ENCODE peak calls at places on chromosome 16, in five cellular contexts. One of them, this sample, is unnamed.

GRCh38 chr16:57169327-57169726 is 16.5 kb downstream of the PSME3IP1 start:
- DNase-seq in body of pancreas: no peak
- DNase-seq in breast epithelium: no peak
- DNase-seq in brain microvascular endothelial cell: no peak
- DNase-seq in heart left ventricle: no peak
- DNase-seq in this sample: no peak

GRCh38 chr16:87255866-87256265 is 61.3 kb downstream of the C16orf95 start:
- DNase-seq in heart left ventricle: no peak
- DNase-seq in body of pancreas: no peak
- DNase-seq in breast epithelium: no peak
- DNase-seq in brain microvascular endothelial cell: no peak
- DNase-seq in this sample: no peak

GRCh38 chr16:57637424-57637823 is 9.0 kb downstream of the ADGRG1 start:
- DNase-seq in heart left ventricle: peak; percentile 81
- DNase-seq in brain microvascular endothelial cell: no peak
- DNase-seq in breast epithelium: peak; percentile 39
- DNase-seq in body of pancreas: no peak
- DNase-seq in this sample: no peak

GRCh38 chr16:11105038-11105903 is 150.7 kb downstream of the SOCS1 start:
- DNase-seq in brain microvascular endothelial cell: peak; percentile 96
- DNase-seq in body of pancreas: peak; percentile 47
- DNase-seq in breast epithelium: no peak
- DNase-seq in heart left ventricle: no peak
- DNase-seq in this sample: peak; percentile 30

GRCh38 chr16:15572329-15573001 is 70.5 kb downstream of the MARF1 start:
- DNase-seq in breast epithelium: no peak
- DNase-seq in heart left ventricle: no peak
- DNase-seq in body of pancreas: no peak
- DNase-seq in brain microvascular endothelial cell: no peak
- DNase-seq in this sample: no peak

GRCh38 chr16:81718637-81719036 is 60.5 kb upstream of the PLCG2 start:
- DNase-seq in body of pancreas: no peak
- DNase-seq in brain microvascular endothelial cell: no peak
- DNase-seq in heart left ventricle: no peak
- DNase-seq in breast epithelium: no peak
- DNase-seq in this sample: no peak

GRCh38 chr16:19555938-19556778 is 655 bp downstream of the VPS35L start:
- DNase-seq in breast epithelium: no peak
- DNase-seq in brain microvascular endothelial cell: peak; percentile 11
- DNase-seq in body of pancreas: no peak
- DNase-seq in heart left ventricle: no peak
- DNase-seq in this sample: no peak

GRCh38 chr16:78443780-78444422 is 344.4 kb downstream of the WWOX start:
- DNase-seq in body of pancreas: no peak
- DNase-seq in breast epithelium: no peak
- DNase-seq in heart left ventricle: no peak
- DNase-seq in brain microvascular endothelial cell: peak; percentile 9
- DNase-seq in this sample: no peak

GRCh38 chr16:48491517-48491916 is 106.3 kb upstream of the SIAH1 start:
- DNase-seq in body of pancreas: no peak
- DNase-seq in heart left ventricle: no peak
- DNase-seq in breast epithelium: no peak
- DNase-seq in brain microvascular endothelial cell: no peak
- DNase-seq in this sample: no peak

DNA sequence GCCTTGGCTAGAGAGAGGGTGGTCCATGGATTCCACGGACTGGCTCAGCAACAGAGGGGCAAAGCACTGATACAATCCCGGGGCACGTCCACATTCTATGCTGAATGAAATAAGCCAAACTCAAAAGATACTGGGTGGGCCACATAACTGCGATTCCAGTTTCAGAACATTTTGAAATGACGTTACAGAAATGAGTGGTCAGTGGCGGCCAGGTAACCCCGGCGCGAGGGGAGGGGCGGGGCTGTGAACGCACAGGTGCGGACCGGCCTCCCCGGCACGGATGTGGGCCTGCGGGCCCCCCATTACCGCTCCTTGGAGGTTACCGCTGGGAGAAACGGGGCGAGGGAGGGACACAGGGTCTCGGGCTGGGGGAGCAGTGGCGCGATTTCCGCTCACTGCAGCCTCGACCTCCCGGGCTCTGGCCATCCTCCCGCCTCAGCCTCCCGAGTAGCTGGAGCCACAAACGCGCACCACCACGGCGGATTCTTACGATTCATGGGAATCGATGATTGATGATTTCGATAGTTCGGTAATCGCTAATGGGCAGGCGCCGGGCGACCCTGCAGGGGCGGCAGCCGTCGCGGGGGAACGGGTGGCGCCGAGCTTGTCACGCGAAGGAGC is 559 bp downstream of the MVD start:
- DNase-seq in body of pancreas: no peak
- DNase-seq in brain microvascular endothelial cell: no peak
- DNase-seq in breast epithelium: no peak
- DNase-seq in heart left ventricle: no peak
- DNase-seq in this sample: peak; percentile 38
- H3K27ac ChIP-seq in body of pancreas: peak overlapping the region; percentile 85
- H3K27ac ChIP-seq in brain microvascular endothelial cell: peak overlapping the region; percentile 80
- H3K27ac ChIP-seq in breast epithelium: peak overlapping the region; percentile 78
- H3K27ac ChIP-seq in heart left ventricle: peak overlapping the region; percentile 85
- H3K27ac ChIP-seq in this sample: peak overlapping the region; percentile 93

DNA sequence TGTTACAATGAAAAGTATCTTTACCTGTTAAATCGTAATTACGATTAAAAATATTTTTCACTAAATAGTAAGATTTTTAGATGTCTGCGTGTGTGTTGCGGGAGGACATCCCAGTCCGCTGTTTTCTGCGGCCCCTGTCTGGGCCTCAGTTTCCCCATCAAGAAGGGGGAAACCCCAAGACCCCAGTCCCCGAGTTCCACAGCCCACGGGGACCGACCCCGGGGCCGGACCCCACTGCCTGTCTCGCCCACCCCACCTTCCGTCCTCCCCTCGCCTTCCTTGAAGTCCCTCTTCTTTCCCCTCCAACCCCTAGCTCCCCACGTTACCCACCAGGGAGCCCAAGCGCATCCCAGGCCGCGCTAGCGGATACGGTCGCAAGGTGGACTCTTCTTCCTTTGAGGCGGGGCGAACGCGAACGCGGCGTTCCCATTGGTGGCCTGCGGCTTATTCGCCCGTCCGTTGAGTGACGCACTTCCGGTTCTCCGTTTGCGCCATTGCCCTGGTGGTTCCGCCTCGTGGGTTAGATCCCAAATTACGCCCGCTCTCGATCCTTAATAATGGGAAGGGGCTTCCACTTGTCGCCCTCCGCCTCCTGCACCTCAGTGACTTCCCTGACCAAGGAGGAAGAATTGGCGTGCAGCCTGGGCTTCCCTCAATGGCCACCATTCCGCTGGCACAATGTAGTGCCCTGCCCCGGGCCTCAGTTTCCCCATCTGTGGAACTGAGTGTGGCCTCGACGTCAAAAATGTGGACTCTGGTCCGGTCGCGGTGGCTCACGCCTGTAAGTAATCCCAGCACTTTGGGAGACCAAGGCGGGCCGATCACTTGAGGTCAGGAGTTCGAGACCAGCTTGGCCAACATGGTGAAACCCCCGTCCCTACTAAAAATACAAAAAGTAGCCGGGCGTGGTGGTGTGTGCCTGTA is at the start of gene NSMCE1:
- DNase-seq in heart left ventricle: peak; percentile 98
- DNase-seq in body of pancreas: peak; percentile 98
- DNase-seq in brain microvascular endothelial cell: peak; percentile 96
- DNase-seq in breast epithelium: peak; percentile 94
- DNase-seq in this sample: peak; percentile 98
- TF ChIP-seq CTCF in heart left ventricle: peak; percentile 44
- TF ChIP-seq CTCF in body of pancreas: no peak
- TF ChIP-seq CTCF in brain microvascular endothelial cell: peak; percentile 40
- TF ChIP-seq CTCF in breast epithelium: peak; percentile 39
- TF ChIP-seq CTCF in this sample: peak; percentile 36

GRCh38 chr16:89621698-89622409 is 8.4 kb downstream of the DPEP1 start:
- DNase-seq in heart left ventricle: no peak
- DNase-seq in breast epithelium: no peak
- DNase-seq in brain microvascular endothelial cell: no peak
- DNase-seq in body of pancreas: no peak
- DNase-seq in this sample: no peak

GRCh38 chr16:89619880-89620279 is 6.4 kb downstream of the DPEP1 start:
- DNase-seq in body of pancreas: no peak
- DNase-seq in breast epithelium: no peak
- DNase-seq in brain microvascular endothelial cell: no peak
- DNase-seq in heart left ventricle: no peak
- DNase-seq in this sample: no peak

GRCh38 chr16:89618114-89618999 is 4.9 kb downstream of the DPEP1 start:
- DNase-seq in heart left ventricle: no peak
- DNase-seq in breast epithelium: no peak
- DNase-seq in body of pancreas: no peak
- DNase-seq in brain microvascular endothelial cell: no peak
- DNase-seq in this sample: no peak

GRCh38 chr16:89621136-89621697 is 7.8 kb downstream of the DPEP1 start:
- DNase-seq in heart left ventricle: no peak
- DNase-seq in breast epithelium: no peak
- DNase-seq in body of pancreas: no peak
- DNase-seq in brain microvascular endothelial cell: no peak
- DNase-seq in this sample: no peak

DNA sequence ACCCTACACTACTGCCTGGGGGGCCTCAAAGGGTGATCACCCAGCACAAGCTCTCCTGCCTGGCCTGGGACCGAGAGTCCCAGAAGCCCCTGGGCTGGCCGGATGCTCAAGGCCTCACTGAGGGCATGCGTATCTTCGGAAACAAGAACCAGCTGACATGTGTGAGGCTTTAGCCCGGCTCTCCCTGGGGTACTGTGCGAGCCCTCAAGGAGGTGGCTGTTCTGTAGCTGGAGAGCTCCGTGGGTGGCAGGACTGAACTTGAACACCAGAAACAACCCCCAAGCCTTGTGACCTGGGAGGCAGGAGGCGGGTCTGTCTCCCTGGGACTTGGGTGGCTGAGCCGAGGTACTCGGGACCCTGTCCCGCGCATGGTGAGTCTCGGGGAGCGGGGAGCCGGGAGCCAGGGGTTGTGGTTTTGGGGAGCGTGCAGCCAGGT is 7.0 kb downstream of the DPEP1 start:
- DNase-seq in body of pancreas: no peak
- DNase-seq in brain microvascular endothelial cell: no peak
- DNase-seq in heart left ventricle: no peak
- DNase-seq in breast epithelium: no peak
- DNase-seq in this sample: no peak
- H3K4me3 ChIP-seq in body of pancreas: no peak overlapping the region
- H3K4me3 ChIP-seq in brain microvascular endothelial cell: no peak overlapping the region
- H3K4me3 ChIP-seq in heart left ventricle: no peak overlapping the region
- H3K4me3 ChIP-seq in breast epithelium: no peak overlapping the region
- H3K4me3 ChIP-seq in this sample: no peak overlapping the region

GRCh38 chr16:54647216-54647615 is 283.4 kb upstream of the IRX5 start:
- DNase-seq in brain microvascular endothelial cell: no peak
- DNase-seq in breast epithelium: peak; percentile 91
- DNase-seq in body of pancreas: no peak
- DNase-seq in heart left ventricle: no peak
- DNase-seq in this sample: no peak
- H3K27ac ChIP-seq in brain microvascular endothelial cell: no peak overlapping the region
- H3K27ac ChIP-seq in breast epithelium: peak overlapping the region; percentile 90
- H3K27ac ChIP-seq in body of pancreas: no peak overlapping the region
- H3K27ac ChIP-seq in heart left ventricle: no peak overlapping the region
- H3K27ac ChIP-seq in this sample: no peak overlapping the region

GRCh38 chr16:4137438-4137837 is 21.2 kb upstream of the ADCY9 start:
- DNase-seq in heart left ventricle: no peak
- DNase-seq in brain microvascular endothelial cell: no peak
- DNase-seq in breast epithelium: no peak
- DNase-seq in body of pancreas: no peak
- DNase-seq in this sample: no peak
- TF ChIP-seq CTCF in heart left ventricle: no peak
- TF ChIP-seq CTCF in brain microvascular endothelial cell: no peak
- TF ChIP-seq CTCF in breast epithelium: no peak
- TF ChIP-seq CTCF in body of pancreas: no peak
- TF ChIP-seq CTCF in this sample: no peak

GRCh38 chr16:1293921-1294656 is 15.3 kb upstream of the UBE2I start:
- DNase-seq in brain microvascular endothelial cell: no peak
- DNase-seq in body of pancreas: no peak
- DNase-seq in heart left ventricle: no peak
- DNase-seq in breast epithelium: no peak
- DNase-seq in this sample: no peak

GRCh38 chr16:1290860-1291575 is 18.4 kb upstream of the UBE2I start:
- DNase-seq in brain microvascular endothelial cell: no peak
- DNase-seq in body of pancreas: no peak
- DNase-seq in breast epithelium: no peak
- DNase-seq in heart left ventricle: no peak
- DNase-seq in this sample: no peak

GRCh38 chr16:1289480-1289872 is 20.0 kb upstream of the UBE2I start:
- DNase-seq in body of pancreas: no peak
- DNase-seq in heart left ventricle: no peak
- DNase-seq in brain microvascular endothelial cell: no peak
- DNase-seq in breast epithelium: no peak
- DNase-seq in this sample: no peak

GRCh38 chr16:1290032-1290431 is 19.4 kb upstream of the UBE2I start:
- DNase-seq in heart left ventricle: no peak
- DNase-seq in breast epithelium: no peak
- DNase-seq in brain microvascular endothelial cell: no peak
- DNase-seq in body of pancreas: no peak
- DNase-seq in this sample: no peak

DNA sequence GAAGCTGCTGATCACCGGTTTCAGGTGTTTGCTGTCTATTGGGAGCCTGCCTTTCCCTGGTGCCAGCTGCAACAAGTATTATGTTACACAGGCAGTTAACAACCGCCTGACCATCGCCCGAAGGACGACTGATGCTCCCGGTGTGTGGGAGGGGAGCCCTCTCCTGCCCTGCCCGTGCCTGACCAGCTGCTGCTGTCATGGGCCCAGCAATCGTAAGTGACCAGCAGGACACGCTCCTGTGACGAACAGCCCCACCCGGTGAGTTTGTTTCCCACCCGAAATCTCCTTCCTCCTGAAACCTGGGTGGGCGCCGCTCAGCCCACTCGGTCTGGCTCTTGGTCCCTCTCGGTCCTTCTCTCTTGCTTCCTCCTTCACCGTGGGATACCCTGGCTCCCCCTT is 17.9 kb upstream of the UBE2I start:
- DNase-seq in brain microvascular endothelial cell: no peak
- DNase-seq in heart left ventricle: no peak
- DNase-seq in body of pancreas: no peak
- DNase-seq in breast epithelium: no peak
- DNase-seq in this sample: no peak
- H3K4me3 ChIP-seq in brain microvascular endothelial cell: no peak overlapping the region
- H3K4me3 ChIP-seq in heart left ventricle: no peak overlapping the region
- H3K4me3 ChIP-seq in body of pancreas: no peak overlapping the region
- H3K4me3 ChIP-seq in breast epithelium: no peak overlapping the region
- H3K4me3 ChIP-seq in this sample: no peak overlapping the region

This sample was measured in dorsolateral prefrontal cortex.